ENCODE peak calls at places on chromosomes 11 and 22, in five cellular contexts. K, U, N, S and V are unnamed samples.

GRCh38 chr11:42234381-42235035 is 775.1 kb upstream of the LRRC4C start:
- DNase-seq in K (no peak), N (no peak), U (no peak), S (no peak), V (no peak)

GRCh38 chr11:130763087-130763980 is 152.9 kb downstream of the SNX19 start:
- DNase-seq in U (no peak), N (no peak), S (no peak), K (no peak), V (no peak)

GRCh38 chr11:133896028-133896427 is 50.7 kb upstream of the SPATA19 start:
- DNase-seq in U (no peak), K (no peak), N (no peak), S (no peak), V (no peak)

GRCh38 chr22:45977003-45977395 is at the start of gene WNT7B:
- DNase-seq in K (no peak), N (no peak), S (no peak), U (no peak), V (no peak)

GRCh38 chr11:61345170-61345610 is 12.2 kb downstream of the TKFC start:
- DNase-seq in K (no peak), N (no peak), U (no peak), S (no peak), V (no peak)

GRCh38 chr22:50308597-50308935 is 1.1 kb upstream of the PLXNB2 start:
- DNase-seq in N (peak; percentile 96), K (no peak), U (peak; percentile 72), S (peak; percentile 77), V (no peak)

GRCh38 chr22:50507421-50507990 is at the start of gene LMF2:
- DNase-seq in S (peak; percentile 46), N (peak; percentile 98), K (peak; percentile 100), U (peak; percentile 90), V (peak; percentile 39)

GRCh38 chr11:111582881-111583280 is 19.4 kb upstream of the SIK2 start:
- DNase-seq in N (no peak), S (no peak), K (no peak), U (no peak), V (peak; percentile 31)

GRCh38 chr22:49013707-49014106 is 814.0 kb downstream of the BRD1 start:
- DNase-seq in N (no peak), K (no peak), U (no peak), S (no peak), V (no peak)

GRCh38 chr22:23784215-23784732 is 2.5 kb upstream of the SMARCB1 start:
- DNase-seq in S (peak; percentile 59), U (peak; percentile 58), N (no peak), K (no peak), V (peak; percentile 69)

GRCh38 chr11:93528757-93529639 is 14.2 kb downstream of the SMCO4 start:
- DNase-seq in S (no peak), K (no peak), N (no peak), U (no peak), V (no peak)

GRCh38 chr11:61601512-61601911 is 20.6 kb upstream of the SYT7 start:
- DNase-seq in S (no peak), U (no peak), K (no peak), N (no peak), V (no peak)

GRCh38 chr22:27680636-27681035 is 120.9 kb downstream of the MN1 start:
- DNase-seq in K (no peak), U (no peak), S (no peak), N (no peak), V (no peak)

GRCh38 chr11:74989269-74989655 is 529 bp downstream of the NEU3 start:
- DNase-seq in N (no peak), S (peak; percentile 27), U (peak; percentile 20), K (no peak), V (no peak)

GRCh38 chr11:100528872-100529416 is 158.1 kb upstream of the ARHGAP42 start:
- DNase-seq in S (no peak), U (no peak), N (no peak), K (no peak), V (no peak)

GRCh38 chr11:121672630-121673487 is 220.1 kb upstream of the SORL1-AS1 start:
- DNase-seq in S (no peak), U (no peak), K (no peak), N (no peak), V (no peak)

GRCh38 chr22:35629406-35630234 is 12.5 kb upstream of the MB start:
- DNase-seq in N (peak; percentile 94), K (no peak), S (peak; percentile 95), U (peak; percentile 44), V (peak; percentile 90)

GRCh38 chr11:35039076-35039475 is 99.9 kb upstream of the CD44 start:
- DNase-seq in S (peak; percentile 39), N (no peak), K (no peak), U (no peak), V (no peak)

GRCh38 chr11:66476841-66477251 is 3.4 kb upstream of the DPP3 start:
- DNase-seq in S (no peak), K (no peak), N (no peak), U (no peak), V (no peak)

GRCh38 chr11:10908215-10908990 is 50.5 kb upstream of the ZBED5 start:
- DNase-seq in N (no peak), U (no peak), K (no peak), S (peak; percentile 92), V (peak; percentile 93)

GRCh38 chr11:102109896-102110760 is at the start of gene YAP1:
- DNase-seq in K (peak; percentile 27), U (peak; percentile 87), S (peak; percentile 62), N (peak; percentile 96), V (peak; percentile 81)

GRCh38 chr22:44453441-44454112 is 44.5 kb downstream of the RTL6 start:
- DNase-seq in S (no peak), U (peak; percentile 12), N (no peak), K (no peak), V (no peak)

GRCh38 chr11:29809121-29809520 is 207.7 kb downstream of the KCNA4 start:
- DNase-seq in U (no peak), S (no peak), N (no peak), K (no peak), V (no peak)

GRCh38 chr11:73429121-73429740 is 53.0 kb downstream of the RELT start:
- DNase-seq in K (no peak), S (no peak), N (no peak), U (no peak), V (no peak)

GRCh38 chr11:2888266-2888968 is 2.8 kb upstream of the CDKN1C start:
- DNase-seq in K (peak; percentile 52), N (peak; percentile 96), U (peak; percentile 94), S (peak; percentile 81), V (peak; percentile 88)

GRCh38 chr11:112794321-112794720 is 166.9 kb upstream of the NCAM1 start:
- DNase-seq in S (peak; percentile 30), K (no peak), U (no peak), N (no peak), V (no peak)

GRCh38 chr11:64535811-64536210 is 55.2 kb upstream of the SLC22A12 start:
- DNase-seq in U (no peak), N (no peak), K (no peak), S (no peak), V (no peak)

GRCh38 chr11:12243511-12243910 is 133.1 kb downstream of the MICAL2 start:
- DNase-seq in K (no peak), S (no peak), U (no peak), N (no peak), V (no peak)

GRCh38 chr11:33310720-33311500 is 53.7 kb downstream of the HIPK3 start:
- DNase-seq in N (no peak), K (no peak), S (peak; percentile 11), U (no peak), V (no peak)